ENCODE peak calls at places on chromosomes 7 and 10, in nine cellular contexts. Z is colonic mucosa, D is GM23338, C is suprapubic skin, G is B cell, Y is HepG2, V is fibroblast of mammary gland, U is AG04450, N is cardiac muscle cell. S is an unnamed sample.

GRCh38 chr10:86942441-86943315 is 14.7 kb downstream of the MMRN2 start:
- DNase-seq in Z (peak), D (peak), C (peak), G (no peak), Y (no peak), V (no peak), U (no peak), N (no peak), S (no peak)

GRCh38 chr7:13411641-13412040 is 577.8 kb downstream of the ETV1 start:
- DNase-seq in Z (no peak), D (no peak), C (no peak), G (no peak), Y (no peak), V (no peak), U (no peak), N (no peak), S (no peak)

GRCh38 chr10:119680668-119681070 is 29.5 kb downstream of the BAG3 start:
- DNase-seq in Z (no peak), D (no peak), C (no peak), G (no peak), Y (no peak), V (peak), U (no peak), N (peak), S (peak)

GRCh38 chr7:158613481-158613880 is 25.9 kb upstream of the PTPRN2 start:
- DNase-seq in Z (no peak), D (no peak), C (no peak), G (no peak), Y (no peak), V (no peak), U (no peak), N (no peak), S (no peak)

GRCh38 chr7:95723583-95724180 is 48.7 kb upstream of the DYNC1I1 start:
- DNase-seq in Z (no peak), D (peak), C (no peak), G (no peak), Y (peak), V (peak), U (no peak), N (peak), S (peak)

GRCh38 chr7:5377816-5378215 is 45.8 kb downstream of the TNRC18 start:
- DNase-seq in Z (no peak), D (no peak), C (no peak), G (no peak), Y (no peak), V (no peak), U (no peak), N (no peak), S (no peak)

GRCh38 chr7:143492043-143492471 is 14.4 kb downstream of the TAS2R41 start:
- DNase-seq in Z (no peak), D (no peak), C (no peak), G (no peak), Y (no peak), V (peak), U (peak), N (no peak), S (peak)

GRCh38 chr7:90178166-90178565 is 23.9 kb downstream of the STEAP1 start:
- DNase-seq in Z (no peak), D (no peak), C (no peak), G (no peak), Y (no peak), V (no peak), U (no peak), N (no peak), S (no peak)

GRCh38 chr7:102914585-102914984 is 1.8 kb downstream of the LRRC17 start:
- DNase-seq in Z (peak), D (peak), C (no peak), G (no peak), Y (no peak), V (peak), U (peak), N (peak), S (no peak)

GRCh38 chr7:50865450-50865849 is 82.8 kb upstream of the GRB10 start:
- DNase-seq in Z (no peak), D (no peak), C (no peak), G (no peak), Y (no peak), V (no peak), U (no peak), N (no peak), S (peak)

GRCh38 chr10:119454990-119455389 is 87.5 kb downstream of the RGS10 start:
- DNase-seq in Z (no peak), D (no peak), C (no peak), G (no peak), Y (no peak), V (no peak), U (no peak), N (no peak), S (no peak)

GRCh38 chr10:90712529-90712928 is 145.3 kb downstream of the HTR7 start:
- DNase-seq in Z (no peak), D (peak), C (no peak), G (no peak), Y (no peak), V (no peak), U (no peak), N (no peak), S (no peak)

GRCh38 chr7:46885167-46885566 is 696.7 kb downstream of the TNS3 start:
- DNase-seq in Z (no peak), D (no peak), C (no peak), G (no peak), Y (no peak), V (no peak), U (no peak), N (no peak), S (no peak)

GRCh38 chr7:18849130-18849529 is 268.3 kb downstream of the TWIST1 start:
- DNase-seq in Z (no peak), D (no peak), C (no peak), G (no peak), Y (no peak), V (no peak), U (no peak), N (no peak), S (no peak)

GRCh38 chr7:56040691-56041090 is 10.6 kb downstream of the PSPH start:
- DNase-seq in Z (no peak), D (no peak), C (no peak), G (no peak), Y (no peak), V (no peak), U (no peak), N (no peak), S (no peak)

GRCh38 chr7:81492910-81493309 is 276.9 kb downstream of the HGF start:
- DNase-seq in Z (no peak), D (no peak), C (no peak), G (no peak), Y (no peak), V (no peak), U (no peak), N (no peak), S (no peak)

GRCh38 chr7:1532456-1533254 is 2.2 kb downstream of the MAFK start:
- DNase-seq in Z (peak), D (no peak), C (peak), G (peak), Y (peak), V (peak), U (peak), N (no peak), S (peak)

DNA sequence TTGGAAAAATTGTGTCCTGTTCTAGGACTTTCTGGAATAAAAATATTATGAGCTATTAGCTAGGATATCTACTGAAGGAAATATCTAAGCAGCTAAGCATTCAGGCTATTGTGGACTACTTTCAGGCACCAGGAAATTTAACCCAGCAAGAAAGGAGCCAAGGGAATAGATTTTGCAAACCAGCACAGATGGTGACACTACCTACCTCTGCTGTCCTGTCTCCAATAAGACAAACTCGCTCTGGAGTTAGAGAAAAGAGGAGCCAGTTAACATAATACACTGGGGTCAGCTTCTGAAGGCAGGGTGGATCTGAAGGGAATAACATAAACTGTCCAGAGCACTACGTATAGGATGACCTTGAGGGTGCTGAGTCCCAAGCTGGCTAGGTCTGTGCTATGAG is 223.7 kb upstream of the PRSS58 start:
- DNase-seq in Z (no peak), D (peak), C (no peak), G (no peak), Y (no peak), V (no peak), U (no peak), N (no peak), S (no peak)
- TF ChIP-seq CTCF in Z (no peak), D (peak), C (no peak), G (no peak), Y (no peak), V (peak), U (peak), N (peak), S (no peak)

DNA sequence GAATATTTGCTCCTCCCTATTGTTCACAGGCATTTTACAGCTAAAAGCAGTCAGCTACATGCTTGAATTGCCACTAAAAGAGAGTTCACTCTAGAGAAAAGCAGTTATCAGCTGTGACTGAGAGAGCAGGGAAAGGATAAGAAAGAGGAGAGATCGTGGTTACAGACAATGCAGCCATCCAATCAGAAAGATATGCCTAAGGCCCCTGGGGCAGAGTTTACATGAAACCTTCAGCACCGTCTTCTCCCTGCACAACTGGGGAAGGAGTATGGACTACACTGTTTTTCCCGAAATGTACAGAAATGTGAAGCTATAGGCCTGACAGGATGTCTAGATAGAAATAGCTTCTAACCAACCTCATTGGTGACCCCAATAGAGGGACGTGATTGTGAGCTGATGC is 3.1 kb upstream of the VSTM4 start:
- DNase-seq in Z (no peak), D (no peak), C (no peak), G (no peak), Y (no peak), V (no peak), U (no peak), N (peak), S (no peak)
- TF ChIP-seq CTCF in Z (no peak), D (no peak), C (no peak), G (no peak), Y (no peak), V (no peak), U (no peak), N (no peak), S (no peak)

GRCh38 chr7:150323682-150324365 is 479 bp upstream of the ACTR3C start:
- DNase-seq in Z (peak), D (no peak), C (no peak), G (no peak), Y (no peak), V (no peak), U (no peak), N (peak), S (peak)

GRCh38 chr7:150322114-150322832 is 882 bp upstream of the LRRC61 start:
- DNase-seq in Z (peak), D (no peak), C (no peak), G (no peak), Y (peak), V (no peak), U (no peak), N (no peak), S (no peak)

GRCh38 chr7:150321788-150322113 is 1.4 kb upstream of the LRRC61 start:
- DNase-seq in Z (no peak), D (no peak), C (no peak), G (no peak), Y (no peak), V (no peak), U (no peak), N (no peak), S (no peak)

GRCh38 chr7:150324366-150324961 is 1.1 kb upstream of the ACTR3C start:
- DNase-seq in Z (peak), D (peak), C (no peak), G (no peak), Y (peak), V (peak), U (no peak), N (peak), S (no peak)

DNA sequence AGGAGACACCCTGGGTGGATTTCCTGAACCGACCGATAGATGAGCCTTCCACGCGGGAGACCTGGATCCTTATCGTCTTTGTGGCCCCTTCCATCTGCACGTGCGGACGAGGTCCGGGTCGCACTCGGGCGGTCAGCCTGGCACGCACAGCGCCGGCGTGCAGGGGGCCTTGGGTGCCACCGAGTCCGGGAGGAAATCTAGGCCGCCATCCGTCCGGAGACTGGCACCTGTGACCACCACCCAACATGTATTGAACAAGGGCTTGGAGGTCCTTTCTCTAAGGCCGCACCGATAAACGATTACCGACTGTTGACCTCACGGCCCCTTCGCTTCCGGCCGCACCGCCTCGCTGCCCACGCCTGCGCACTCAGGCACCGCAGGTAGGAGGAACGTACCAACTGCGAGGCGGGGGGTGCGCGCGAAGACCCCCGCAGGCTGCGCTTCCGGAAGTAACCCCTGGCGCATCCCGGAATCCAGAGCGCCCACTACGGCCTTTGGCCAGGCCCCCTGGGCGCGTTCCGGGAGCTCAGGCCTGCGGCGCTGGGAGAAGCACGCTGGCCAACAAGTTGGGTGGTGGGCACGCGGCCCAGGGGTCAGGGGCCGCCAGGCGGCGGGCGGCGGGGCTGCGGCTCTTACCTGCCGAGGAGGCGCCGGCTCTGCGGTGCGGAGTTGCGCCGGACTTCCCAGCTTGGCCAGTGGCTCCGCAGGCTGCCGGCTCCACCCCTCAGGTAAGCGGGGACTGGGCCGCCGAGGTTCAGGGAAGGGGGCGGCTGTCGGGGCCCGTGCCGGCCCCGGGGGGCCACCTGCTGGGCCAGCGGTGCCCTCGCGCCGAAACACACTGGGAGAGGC is at the start of the genes ACTR3C and LRRC61:
- DNase-seq in Z (peak), D (peak), C (no peak), G (peak), Y (peak), V (no peak), U (no peak), N (peak), S (peak)
- TF ChIP-seq CTCF in Z (no peak), D (peak), C (no peak), G (no peak), Y (peak), V (no peak), U (no peak), N (peak), S (no peak)

DNA sequence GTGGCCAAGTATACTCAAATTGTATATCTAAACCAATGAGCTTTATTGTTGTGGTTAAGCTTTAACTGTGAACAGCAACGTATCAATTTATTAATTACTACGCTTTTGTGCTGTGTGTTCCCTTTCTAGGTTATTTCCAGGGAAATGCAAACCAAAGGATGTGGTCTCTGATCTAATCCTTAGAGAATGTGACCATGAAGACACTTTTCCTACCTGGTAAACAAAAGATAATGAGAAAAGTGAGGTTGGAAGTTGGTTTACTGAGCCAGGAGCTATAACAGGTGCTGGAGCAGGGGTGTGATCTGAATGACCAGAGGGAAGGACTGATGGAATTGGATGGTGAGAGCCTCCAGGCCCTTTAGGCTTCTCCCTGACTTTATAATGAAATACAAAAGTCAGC is 25.4 kb upstream of the CALU start:
- DNase-seq in Z (no peak), D (no peak), C (no peak), G (no peak), Y (no peak), V (no peak), U (no peak), N (no peak), S (no peak)
- TF ChIP-seq CTCF in Z (no peak), D (no peak), C (no peak), G (no peak), Y (no peak), V (no peak), U (no peak), N (no peak), S (no peak)

GRCh38 chr10:76700241-76700640 is 937.4 kb downstream of the KCNMA1 start:
- DNase-seq in Z (no peak), D (no peak), C (no peak), G (no peak), Y (no peak), V (no peak), U (no peak), N (no peak), S (no peak)

GRCh38 chr10:76695069-76695468 is 942.5 kb downstream of the KCNMA1 start:
- DNase-seq in Z (no peak), D (no peak), C (no peak), G (no peak), Y (no peak), V (no peak), U (no peak), N (no peak), S (no peak)

GRCh38 chr10:76697923-76698322 is 939.7 kb downstream of the KCNMA1 start:
- DNase-seq in Z (no peak), D (peak), C (no peak), G (no peak), Y (no peak), V (no peak), U (no peak), N (no peak), S (no peak)
- TF ChIP-seq CTCF in Z (no peak), D (no peak), C (no peak), G (no peak), Y (no peak), V (no peak), U (no peak), N (no peak), S (no peak)

GRCh38 chr10:42744134-42744701 is 38.4 kb upstream of the BMS1 start:
- DNase-seq in Z (no peak), D (peak), C (no peak), G (no peak), Y (no peak), V (no peak), U (no peak), N (no peak), S (no peak)
- TF ChIP-seq CTCF in Z (no peak), D (no peak), C (no peak), G (no peak), Y (no peak), V (no peak), U (no peak), N (no peak), S (no peak)

GRCh38 chr7:29243777-29244655 is 49.4 kb downstream of the CHN2 start:
- DNase-seq in Z (no peak), D (peak), C (no peak), G (no peak), Y (no peak), V (no peak), U (no peak), N (no peak), S (no peak)
- TF ChIP-seq CTCF in Z (no peak), D (peak), C (no peak), G (peak), Y (peak), V (no peak), U (no peak), N (no peak), S (no peak)

S was measured in MCF 10A.